ENCODE peak calls at places on chromosomes 2 and 18, in seven cellular contexts. F, Y, D, H, P, T and S are unnamed samples.

GRCh38 chr2:103161456-103162289 is 399.8 kb downstream of the TMEM182 start:
- DNase-seq in F (no peak), Y (peak), D (peak), H (no peak), P (no peak), T (peak), S (no peak)

GRCh38 chr2:128727914-128728313 is 409.2 kb upstream of the HS6ST1 start:
- DNase-seq in F (no peak), Y (no peak), D (peak), H (peak), P (no peak), T (peak), S (peak)

GRCh38 chr2:105249891-105250290 is 8.3 kb downstream of the GPR45 start:
- DNase-seq in F (no peak), Y (no peak), D (no peak), H (no peak), P (no peak), T (no peak), S (no peak)

GRCh38 chr2:109185338-109185737 is 56.3 kb downstream of the SH3RF3 start:
- DNase-seq in F (no peak), Y (no peak), D (peak), H (no peak), P (no peak), T (no peak), S (peak)

GRCh38 chr2:47070920-47071824 is 83.9 kb downstream of the STPG4 start:
- DNase-seq in F (peak), Y (peak), D (peak), H (peak), P (peak), T (peak), S (peak)

GRCh38 chr2:162926501-162926900 is 87.9 kb upstream of the KCNH7 start:
- DNase-seq in F (no peak), Y (no peak), D (peak), H (peak), P (no peak), T (no peak), S (no peak)

GRCh38 chr2:239913632-239914417 is 111.3 kb downstream of the NDUFA10 start:
- DNase-seq in F (no peak), Y (peak), D (no peak), H (no peak), P (no peak), T (no peak), S (no peak)

GRCh38 chr2:86314125-86314524 is 23.3 kb downstream of the REEP1 start:
- DNase-seq in F (no peak), Y (no peak), D (peak), H (no peak), P (no peak), T (no peak), S (no peak)

GRCh38 chr2:11406492-11407381 is 59.2 kb downstream of the E2F6 start:
- DNase-seq in F (no peak), Y (peak), D (peak), H (no peak), P (no peak), T (no peak), S (peak)

GRCh38 chr2:109352898-109353689 is 224.1 kb downstream of the SH3RF3 start:
- DNase-seq in F (no peak), Y (peak), D (no peak), H (no peak), P (no peak), T (no peak), S (no peak)

GRCh38 chr2:115160523-115161521 is 718.4 kb downstream of the DPP10 start:
- DNase-seq in F (no peak), Y (no peak), D (no peak), H (no peak), P (no peak), T (no peak), S (peak)

GRCh38 chr2:46771309-46771708 is 144.3 kb downstream of the MCFD2 start:
- DNase-seq in F (no peak), Y (no peak), D (no peak), H (no peak), P (no peak), T (no peak), S (no peak)

GRCh38 chr2:234669001-234669400 is 172.1 kb upstream of the ARL4C start:
- DNase-seq in F (no peak), Y (no peak), D (no peak), H (no peak), P (no peak), T (no peak), S (no peak)

GRCh38 chr2:25312958-25313710 is 28.6 kb downstream of the DNMT3A start:
- DNase-seq in F (no peak), Y (no peak), D (no peak), H (no peak), P (no peak), T (no peak), S (no peak)

GRCh38 chr2:19786408-19787058 is 115.2 kb downstream of the TTC32 start:
- DNase-seq in F (no peak), Y (no peak), D (peak), H (peak), P (no peak), T (no peak), S (no peak)

GRCh38 chr2:176080540-176081355 is 3.0 kb downstream of the EVX2 start:
- DNase-seq in F (no peak), Y (peak), D (no peak), H (no peak), P (no peak), T (no peak), S (no peak)

GRCh38 chr2:71889991-71890684 is 257.5 kb downstream of the CYP26B1 start:
- DNase-seq in F (no peak), Y (peak), D (peak), H (no peak), P (no peak), T (peak), S (peak)

GRCh38 chr2:39717067-39717466 is 51.4 kb downstream of the TMEM178A start:
- DNase-seq in F (no peak), Y (no peak), D (no peak), H (no peak), P (no peak), T (no peak), S (no peak)

GRCh38 chr2:43851026-43851980 is 12.5 kb downstream of the ABCG8 start:
- DNase-seq in F (no peak), Y (peak), D (no peak), H (no peak), P (no peak), T (no peak), S (no peak)

GRCh38 chr2:11616851-11617415 is 53.1 kb downstream of the NTSR2 start:
- DNase-seq in F (no peak), Y (no peak), D (no peak), H (no peak), P (no peak), T (no peak), S (no peak)

GRCh38 chr2:45816273-45816672 is 164.8 kb downstream of the PRKCE start:
- DNase-seq in F (no peak), Y (no peak), D (no peak), H (no peak), P (no peak), T (peak), S (no peak)

GRCh38 chr18:25111382-25112070 is 240.4 kb downstream of the ZNF521 start:
- DNase-seq in F (no peak), Y (no peak), D (no peak), H (no peak), P (no peak), T (no peak), S (no peak)

GRCh38 chr2:7044253-7045250 is 127.3 kb downstream of the RNF144A start:
- DNase-seq in F (peak), Y (peak), D (peak), H (no peak), P (peak), T (peak), S (peak)

GRCh38 chr2:125106710-125107109 is 1081.6 kb downstream of the CNTNAP5 start:
- DNase-seq in F (no peak), Y (no peak), D (no peak), H (no peak), P (no peak), T (no peak), S (no peak)

GRCh38 chr2:177717831-177718618 is 325.5 kb downstream of the AGPS start:
- DNase-seq in F (no peak), Y (no peak), D (no peak), H (no peak), P (no peak), T (no peak), S (no peak)

GRCh38 chr2:116057538-116057937 is 1615.1 kb downstream of the DPP10 start:
- DNase-seq in F (no peak), Y (no peak), D (no peak), H (no peak), P (no peak), T (no peak), S (no peak)

GRCh38 chr2:39920318-39920775 is 141.3 kb upstream of the THUMPD2 start:
- DNase-seq in F (no peak), Y (no peak), D (no peak), H (no peak), P (no peak), T (no peak), S (no peak)

GRCh38 chr2:105510761-105511669 is 112.2 kb upstream of the FHL2 start:
- DNase-seq in F (no peak), Y (no peak), D (peak), H (peak), P (no peak), T (no peak), S (no peak)

GRCh38 chr2:172462393-172463381 is 35.3 kb downstream of the ITGA6 start:
- DNase-seq in F (no peak), Y (no peak), D (peak), H (peak), P (no peak), T (no peak), S (no peak)

GRCh38 chr18:58321986-58322385 is 278.0 kb downstream of the NEDD4L start:
- DNase-seq in F (peak), Y (peak), D (peak), H (peak), P (peak), T (peak), S (peak)

GRCh38 chr2:51085679-51086078 is 53.7 kb upstream of the NRXN1 start:
- DNase-seq in F (no peak), Y (no peak), D (no peak), H (no peak), P (no peak), T (no peak), S (no peak)

GRCh38 chr2:205659922-205660321 is 22.4 kb upstream of the NRP2 start:
- DNase-seq in F (no peak), Y (no peak), D (no peak), H (no peak), P (no peak), T (no peak), S (no peak)

GRCh38 chr2:238230699-238231098 is 9.1 kb downstream of the HES6 start:
- DNase-seq in F (no peak), Y (no peak), D (no peak), H (no peak), P (no peak), T (no peak), S (no peak)

GRCh38 chr2:238233625-238234024 is 6.2 kb downstream of the HES6 start:
- DNase-seq in F (no peak), Y (no peak), D (no peak), H (no peak), P (no peak), T (no peak), S (no peak)

GRCh38 chr2:238228700-238229099 is 11.1 kb downstream of the HES6 start:
- DNase-seq in F (no peak), Y (no peak), D (no peak), H (no peak), P (no peak), T (no peak), S (no peak)

GRCh38 chr2:238231809-238232208 is 8.0 kb downstream of the HES6 start:
- DNase-seq in F (no peak), Y (no peak), D (no peak), H (no peak), P (no peak), T (no peak), S (no peak)

GRCh38 chr2:238231251-238231793 is 8.5 kb downstream of the HES6 start:
- DNase-seq in F (peak), Y (peak), D (peak), H (no peak), P (peak), T (peak), S (peak)
- H3K27ac ChIP-seq in F (peak), Y (peak), D (no peak), H (no peak), P (peak), T (peak), S (peak)

DNA sequence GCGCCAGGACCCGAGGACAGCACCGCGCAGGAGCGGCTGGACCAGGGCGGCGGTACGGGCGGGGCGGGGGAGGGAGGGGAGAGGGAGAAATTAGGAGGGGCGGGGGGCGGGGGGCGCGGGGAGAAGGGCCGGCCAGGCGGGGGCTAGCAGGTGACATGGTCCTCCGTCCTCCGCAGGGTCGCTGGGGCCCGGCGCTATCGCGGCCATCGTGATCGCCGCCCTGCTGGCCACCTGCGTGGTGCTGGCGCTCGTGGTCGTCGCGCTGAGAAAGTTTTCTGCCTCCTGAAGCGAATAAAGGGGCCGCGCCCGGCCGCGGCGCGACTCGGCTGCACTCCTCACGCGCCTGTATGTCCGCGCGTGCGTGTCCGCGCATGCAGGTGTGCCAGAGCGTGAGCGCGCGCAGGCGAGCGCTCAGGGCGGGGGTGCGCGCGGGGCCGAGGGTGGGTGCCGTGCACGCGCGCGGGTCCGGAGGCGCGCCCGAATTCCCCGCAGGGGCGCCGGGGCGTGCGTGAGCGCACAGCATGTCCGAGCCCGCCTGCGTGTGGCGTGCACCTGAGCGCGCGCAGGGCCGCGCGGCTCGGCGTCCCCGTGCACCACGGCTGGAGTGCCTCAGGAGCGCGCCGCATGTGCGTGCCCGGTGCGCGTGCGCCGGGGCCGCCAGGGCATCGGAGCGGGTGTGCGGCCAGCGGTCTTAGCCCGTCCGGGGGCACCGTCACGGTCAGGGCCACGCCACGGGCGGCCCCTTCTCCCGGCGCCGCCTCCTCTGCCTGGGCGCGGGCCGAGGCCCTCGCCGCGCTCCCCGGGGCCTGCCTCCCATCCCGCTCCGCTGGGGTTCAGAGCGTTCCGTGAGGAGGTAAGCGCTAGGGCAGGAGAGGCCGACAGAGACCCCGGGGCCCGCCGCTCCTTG is 6.3 kb downstream of the SNORC start:
- DNase-seq in F (no peak), Y (no peak), D (peak), H (no peak), P (no peak), T (no peak), S (no peak)
- TF ChIP-seq CTCF in F (no peak), Y (no peak), D (no peak), H (no peak), P (no peak), T (no peak), S (peak)

DNA sequence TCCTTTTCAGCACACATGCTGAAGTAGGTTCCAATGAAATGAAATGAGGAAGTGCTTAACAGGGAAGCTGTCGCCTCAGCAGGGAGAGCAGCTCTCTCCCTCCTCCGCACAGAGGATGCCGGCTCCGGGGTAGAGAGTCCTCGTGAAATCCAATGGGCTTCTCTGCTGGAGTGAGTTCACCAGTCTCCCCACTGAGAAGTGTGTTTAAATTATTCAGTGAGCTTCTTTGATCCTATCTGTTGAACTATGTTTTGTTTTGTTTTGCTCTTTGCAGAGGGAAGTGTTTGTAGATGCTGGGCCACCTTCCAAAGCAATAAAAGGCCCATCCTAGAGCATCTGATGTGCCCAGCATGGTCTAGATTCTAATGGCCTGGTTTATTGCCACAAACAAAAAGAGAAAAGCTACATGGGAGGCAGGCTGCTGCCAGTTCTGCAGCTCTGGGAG is 6.8 kb downstream of the PPP1R7 start:
- DNase-seq in F (no peak), Y (no peak), D (no peak), H (no peak), P (no peak), T (no peak), S (no peak)
- H3K27ac ChIP-seq in F (no peak), Y (no peak), D (no peak), H (no peak), P (no peak), T (no peak), S (no peak)

GRCh38 chr2:55000335-55000734 is 49.9 kb downstream of the RTN4 start:
- DNase-seq in F (no peak), Y (no peak), D (no peak), H (no peak), P (no peak), T (no peak), S (no peak)

GRCh38 chr2:54999182-54999581 is 51.1 kb downstream of the RTN4 start:
- DNase-seq in F (no peak), Y (no peak), D (peak), H (no peak), P (no peak), T (no peak), S (no peak)

GRCh38 chr2:54995553-54995952 is 54.7 kb downstream of the RTN4 start:
- DNase-seq in F (no peak), Y (no peak), D (no peak), H (no peak), P (no peak), T (no peak), S (no peak)

GRCh38 chr2:54997826-54998225 is 52.4 kb downstream of the RTN4 start:
- DNase-seq in F (no peak), Y (no peak), D (no peak), H (no peak), P (no peak), T (no peak), S (no peak)
- TF ChIP-seq CTCF in F (no peak), Y (no peak), D (peak), H (no peak), P (no peak), T (no peak), S (peak)

DNA sequence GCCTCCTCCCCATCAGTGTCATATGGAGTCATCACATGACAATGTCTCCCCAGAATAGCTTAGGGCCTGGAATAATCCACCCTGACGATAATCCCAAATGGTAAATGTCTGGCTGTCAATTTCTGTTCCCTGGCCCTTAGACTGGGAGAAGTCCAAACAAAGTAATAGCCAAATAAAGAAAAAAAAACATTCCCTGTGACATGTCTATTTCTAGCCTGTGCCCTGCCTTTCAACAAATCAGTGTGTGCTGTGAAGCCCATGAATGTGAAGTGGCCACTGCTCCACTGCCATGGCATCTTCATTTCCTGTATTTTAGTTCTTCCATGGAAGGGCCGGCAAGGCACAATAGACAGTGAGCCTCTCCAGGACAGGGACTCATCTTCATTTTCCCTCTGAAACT is 139.9 kb downstream of the ANTXR1 start:
- DNase-seq in F (no peak), Y (no peak), D (no peak), H (no peak), P (no peak), T (no peak), S (no peak)
- H3K27ac ChIP-seq in F (peak), Y (peak), D (no peak), H (no peak), P (no peak), T (no peak), S (no peak)

DNA sequence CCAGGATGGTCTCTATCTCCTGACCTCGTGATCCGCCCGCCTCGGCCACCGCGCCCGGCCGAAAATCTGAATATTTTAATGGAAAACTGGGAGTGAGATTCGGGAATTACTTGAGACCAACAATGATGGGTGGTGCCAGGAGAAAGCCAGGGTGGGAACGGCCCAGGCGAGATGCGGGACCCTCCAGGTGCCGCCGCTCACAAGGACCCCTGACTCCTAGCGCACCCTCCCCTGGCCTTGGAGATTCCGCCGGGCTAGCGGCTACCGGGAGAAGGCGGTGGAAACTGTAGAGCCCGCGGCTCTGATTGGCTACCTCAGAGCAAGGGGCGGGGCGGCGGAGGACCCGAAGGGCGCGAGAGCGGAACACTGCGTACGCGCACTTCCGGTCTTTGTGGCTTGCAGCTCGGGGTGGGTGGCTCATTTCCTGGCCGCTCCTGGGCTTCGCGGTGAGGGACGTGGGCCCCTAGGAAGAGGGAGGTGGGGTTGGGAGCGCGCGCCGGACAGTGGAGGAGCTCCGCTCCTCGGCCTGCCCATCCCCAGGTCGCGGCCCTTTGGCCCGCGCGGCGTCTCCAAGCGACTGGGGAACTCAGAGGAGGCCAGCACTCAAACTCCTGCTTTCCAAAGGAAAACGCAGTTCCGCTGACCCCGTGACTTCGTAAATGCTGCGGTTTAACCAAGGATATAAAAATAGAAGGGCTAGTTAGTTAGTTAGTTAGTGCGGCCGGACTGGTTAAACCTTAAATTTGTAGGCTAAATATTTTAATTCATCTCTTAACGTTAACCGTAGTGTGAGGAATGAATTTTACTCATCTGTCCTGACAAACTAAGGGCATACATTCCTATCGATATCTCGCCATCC is at the start of gene ZNF397:
- DNase-seq in F (peak), Y (peak), D (peak), H (peak), P (peak), T (peak), S (peak)
- TF ChIP-seq CTCF in F (no peak), Y (no peak), D (no peak), H (no peak), P (no peak), T (peak), S (no peak)